ENCODE peak calls at places on chromosome 16, in seven cellular contexts. One of them, this sample, is unnamed.

GRCh38 chr16:12637002-12637401 is 166.7 kb downstream of the CPPED1 start:
- DNase-seq in PC-9: no peak
- DNase-seq in thoracic aorta: no peak
- DNase-seq in aorta: no peak
- DNase-seq in SK-N-SH: no peak
- DNase-seq in testis: no peak
- DNase-seq in Panc1: no peak
- DNase-seq in this sample: no peak

GRCh38 chr16:64269756-64270155 is 852.1 kb downstream of the CDH11 start:
- DNase-seq in PC-9: no peak
- DNase-seq in thoracic aorta: no peak
- DNase-seq in aorta: no peak
- DNase-seq in SK-N-SH: no peak
- DNase-seq in testis: no peak
- DNase-seq in Panc1: no peak
- DNase-seq in this sample: no peak

GRCh38 chr16:20372696-20373095 is 20.2 kb upstream of the UMOD start:
- DNase-seq in PC-9: no peak
- DNase-seq in thoracic aorta: no peak
- DNase-seq in aorta: no peak
- DNase-seq in SK-N-SH: no peak
- DNase-seq in testis: no peak
- DNase-seq in Panc1: no peak
- DNase-seq in this sample: no peak

GRCh38 chr16:75997606-75998005 is 271.3 kb upstream of the CPHXL start:
- DNase-seq in PC-9: no peak
- DNase-seq in thoracic aorta: no peak
- DNase-seq in aorta: no peak
- DNase-seq in SK-N-SH: no peak
- DNase-seq in testis: no peak
- DNase-seq in Panc1: no peak
- DNase-seq in this sample: no peak

GRCh38 chr16:89171216-89172170 is at the start of gene CDH15:
- DNase-seq in PC-9: peak; percentile 96
- DNase-seq in thoracic aorta: peak; percentile 48
- DNase-seq in aorta: peak; percentile 89
- DNase-seq in SK-N-SH: peak; percentile 98
- DNase-seq in testis: peak; percentile 93
- DNase-seq in Panc1: peak; percentile 64
- DNase-seq in this sample: peak; percentile 72

GRCh38 chr16:27138257-27138656 is 65.1 kb upstream of the KDM8 start:
- DNase-seq in PC-9: no peak
- DNase-seq in thoracic aorta: no peak
- DNase-seq in aorta: no peak
- DNase-seq in SK-N-SH: no peak
- DNase-seq in testis: no peak
- DNase-seq in Panc1: no peak
- DNase-seq in this sample: no peak

GRCh38 chr16:15461376-15461775 is 27.0 kb downstream of the BMERB1 start:
- DNase-seq in PC-9: no peak
- DNase-seq in thoracic aorta: no peak
- DNase-seq in aorta: no peak
- DNase-seq in SK-N-SH: no peak
- DNase-seq in testis: no peak
- DNase-seq in Panc1: no peak
- DNase-seq in this sample: no peak

GRCh38 chr16:23920899-23921298 is 85.1 kb downstream of the PRKCB start:
- DNase-seq in PC-9: no peak
- DNase-seq in thoracic aorta: no peak
- DNase-seq in aorta: no peak
- DNase-seq in SK-N-SH: no peak
- DNase-seq in testis: no peak
- DNase-seq in Panc1: no peak
- DNase-seq in this sample: no peak

GRCh38 chr16:4067262-4068001 is 48.8 kb downstream of the ADCY9 start:
- DNase-seq in PC-9: no peak
- DNase-seq in thoracic aorta: no peak
- DNase-seq in aorta: no peak
- DNase-seq in SK-N-SH: no peak
- DNase-seq in testis: no peak
- DNase-seq in Panc1: no peak
- DNase-seq in this sample: no peak

GRCh38 chr16:85448557-85449194 is 164.4 kb upstream of the GSE1 start:
- DNase-seq in PC-9: no peak
- DNase-seq in thoracic aorta: no peak
- DNase-seq in aorta: no peak
- DNase-seq in SK-N-SH: peak; percentile 86
- DNase-seq in testis: no peak
- DNase-seq in Panc1: no peak
- DNase-seq in this sample: no peak

GRCh38 chr16:9316008-9316407 is 224.6 kb downstream of the HAPSTR1 start:
- DNase-seq in PC-9: no peak
- DNase-seq in thoracic aorta: no peak
- DNase-seq in aorta: no peak
- DNase-seq in SK-N-SH: no peak
- DNase-seq in testis: no peak
- DNase-seq in Panc1: no peak
- DNase-seq in this sample: no peak

GRCh38 chr16:28010671-28011070 is 52.8 kb downstream of the GSG1L start:
- DNase-seq in PC-9: no peak
- DNase-seq in thoracic aorta: no peak
- DNase-seq in aorta: no peak
- DNase-seq in SK-N-SH: no peak
- DNase-seq in testis: no peak
- DNase-seq in Panc1: no peak
- DNase-seq in this sample: no peak

GRCh38 chr16:51553314-51553713 is 402.2 kb upstream of the SALL1 start:
- DNase-seq in PC-9: no peak
- DNase-seq in thoracic aorta: no peak
- DNase-seq in aorta: no peak
- DNase-seq in SK-N-SH: no peak
- DNase-seq in testis: no peak
- DNase-seq in Panc1: no peak
- DNase-seq in this sample: no peak

GRCh38 chr16:27374794-27375499 is 27.0 kb upstream of the IL21R start:
- DNase-seq in PC-9: peak; percentile 53
- DNase-seq in thoracic aorta: peak; percentile 36
- DNase-seq in aorta: peak; percentile 81
- DNase-seq in SK-N-SH: peak; percentile 76
- DNase-seq in testis: peak; percentile 80
- DNase-seq in Panc1: no peak
- DNase-seq in this sample: peak; percentile 50

GRCh38 chr16:23373436-23374219 is 71.5 kb downstream of the SCNN1B start:
- DNase-seq in PC-9: no peak
- DNase-seq in thoracic aorta: no peak
- DNase-seq in aorta: no peak
- DNase-seq in SK-N-SH: no peak
- DNase-seq in testis: no peak
- DNase-seq in Panc1: no peak
- DNase-seq in this sample: no peak

GRCh38 chr16:88316941-88317618 is 65.7 kb upstream of the ZNF469 start:
- DNase-seq in PC-9: no peak
- DNase-seq in thoracic aorta: no peak
- DNase-seq in aorta: no peak
- DNase-seq in SK-N-SH: no peak
- DNase-seq in testis: no peak
- DNase-seq in Panc1: no peak
- DNase-seq in this sample: no peak

GRCh38 chr16:84582958-84583516 is 34.8 kb downstream of the COTL1 start:
- DNase-seq in PC-9: no peak
- DNase-seq in thoracic aorta: no peak
- DNase-seq in aorta: no peak
- DNase-seq in SK-N-SH: no peak
- DNase-seq in testis: no peak
- DNase-seq in Panc1: no peak
- DNase-seq in this sample: no peak

GRCh38 chr16:49811630-49812334 is 44.1 kb downstream of the ZNF423 start:
- DNase-seq in PC-9: no peak
- DNase-seq in thoracic aorta: no peak
- DNase-seq in aorta: no peak
- DNase-seq in SK-N-SH: peak; percentile 96
- DNase-seq in testis: no peak
- DNase-seq in Panc1: no peak
- DNase-seq in this sample: no peak

GRCh38 chr16:64206877-64207276 is 915.0 kb downstream of the CDH11 start:
- DNase-seq in PC-9: no peak
- DNase-seq in thoracic aorta: no peak
- DNase-seq in aorta: no peak
- DNase-seq in SK-N-SH: peak; percentile 42
- DNase-seq in testis: no peak
- DNase-seq in Panc1: no peak
- DNase-seq in this sample: no peak

GRCh38 chr16:3348547-3349167 is 7.0 kb upstream of the OR2C1 start:
- DNase-seq in PC-9: no peak
- DNase-seq in thoracic aorta: no peak
- DNase-seq in aorta: no peak
- DNase-seq in SK-N-SH: no peak
- DNase-seq in testis: no peak
- DNase-seq in Panc1: no peak
- DNase-seq in this sample: no peak

GRCh38 chr16:90084215-90084614 is 7.1 kb upstream of the PRDM7 start:
- DNase-seq in PC-9: no peak
- DNase-seq in thoracic aorta: no peak
- DNase-seq in aorta: no peak
- DNase-seq in SK-N-SH: no peak
- DNase-seq in testis: no peak
- DNase-seq in Panc1: no peak
- DNase-seq in this sample: no peak

GRCh38 chr16:49594706-49595534 is 221.3 kb downstream of the C16orf78 start:
- DNase-seq in PC-9: no peak
- DNase-seq in thoracic aorta: no peak
- DNase-seq in aorta: no peak
- DNase-seq in SK-N-SH: peak; percentile 62
- DNase-seq in testis: no peak
- DNase-seq in Panc1: no peak
- DNase-seq in this sample: peak; percentile 9

GRCh38 chr16:77298638-77299360 is 99.6 kb downstream of the SYCE1L start:
- DNase-seq in PC-9: peak; percentile 41
- DNase-seq in thoracic aorta: no peak
- DNase-seq in aorta: no peak
- DNase-seq in SK-N-SH: no peak
- DNase-seq in testis: no peak
- DNase-seq in Panc1: peak; percentile 87
- DNase-seq in this sample: no peak

DNA sequence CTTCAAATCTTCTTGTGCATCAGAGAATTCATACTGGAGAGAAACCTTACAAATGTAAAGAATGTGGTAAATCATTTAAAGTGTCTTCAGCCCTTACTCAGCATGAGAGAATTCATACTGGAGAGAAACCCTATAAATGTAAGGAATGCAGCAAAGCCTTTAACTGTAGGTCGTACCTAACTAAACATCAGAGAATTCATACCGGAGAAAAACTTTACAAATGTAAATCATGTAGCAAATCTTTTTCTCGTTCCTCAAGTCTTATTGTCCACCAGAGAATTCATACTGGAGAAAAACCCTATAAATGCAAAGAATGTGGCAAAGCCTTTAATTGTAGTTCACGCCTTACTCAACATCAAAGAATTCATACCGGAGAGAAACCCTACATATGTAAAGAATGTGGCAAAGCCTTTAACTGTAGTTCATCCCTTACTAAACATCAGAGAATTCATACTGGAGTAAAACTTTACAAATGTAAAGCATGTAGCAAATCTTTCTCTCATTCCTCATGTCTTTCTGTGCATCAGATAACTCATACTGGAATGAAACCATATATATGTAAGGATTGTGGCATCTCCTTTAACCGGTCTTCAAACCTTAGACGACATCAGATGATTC is 118.5 kb upstream of the ZNF267 start:
- DNase-seq in PC-9: no peak
- DNase-seq in thoracic aorta: no peak
- DNase-seq in aorta: no peak
- DNase-seq in SK-N-SH: no peak
- DNase-seq in testis: no peak
- DNase-seq in Panc1: no peak
- DNase-seq in this sample: no peak
- H3K36me3 ChIP-seq in PC-9: peaks cover 45% of the 10 kb centered on the region
- H3K36me3 ChIP-seq in thoracic aorta: peaks cover 44% of the 10 kb centered on the region
- H3K36me3 ChIP-seq in aorta: no peaks in the 10 kb centered on the region
- H3K36me3 ChIP-seq in SK-N-SH: peaks cover 60% of the 10 kb centered on the region
- H3K36me3 ChIP-seq in testis: no peaks in the 10 kb centered on the region
- H3K36me3 ChIP-seq in Panc1: no peaks in the 10 kb centered on the region
- H3K36me3 ChIP-seq in this sample: no peaks in the 10 kb centered on the region

GRCh38 chr16:86569843-86570447 is 3.3 kb downstream of the FOXC2 start:
- DNase-seq in PC-9: no peak
- DNase-seq in thoracic aorta: no peak
- DNase-seq in aorta: no peak
- DNase-seq in SK-N-SH: no peak
- DNase-seq in testis: no peak
- DNase-seq in Panc1: no peak
- DNase-seq in this sample: no peak
- H3K4me3 ChIP-seq in PC-9: no peak overlapping the region
- H3K4me3 ChIP-seq in thoracic aorta: peak overlapping the region; percentile 94
- H3K4me3 ChIP-seq in aorta: peak overlapping the region; percentile 98
- H3K4me3 ChIP-seq in SK-N-SH: peak overlapping the region; percentile 93
- H3K4me3 ChIP-seq in testis: no peak overlapping the region
- H3K4me3 ChIP-seq in Panc1: peak overlapping the region; percentile 63
- H3K4me3 ChIP-seq in this sample: no peak overlapping the region

GRCh38 chr16:67868290-67868689 is 4.6 kb upstream of the EDC4 start:
- DNase-seq in PC-9: no peak
- DNase-seq in thoracic aorta: no peak
- DNase-seq in aorta: no peak
- DNase-seq in SK-N-SH: no peak
- DNase-seq in testis: no peak
- DNase-seq in Panc1: no peak
- DNase-seq in this sample: no peak
- H3K36me3 ChIP-seq in PC-9: peaks cover 21% of the 10 kb centered on the region
- H3K36me3 ChIP-seq in thoracic aorta: peaks cover 18% of the 10 kb centered on the region
- H3K36me3 ChIP-seq in aorta: peaks cover 3% of the 10 kb centered on the region
- H3K36me3 ChIP-seq in SK-N-SH: peaks cover 43% of the 10 kb centered on the region
- H3K36me3 ChIP-seq in testis: no peaks in the 10 kb centered on the region
- H3K36me3 ChIP-seq in Panc1: no peaks in the 10 kb centered on the region
- H3K36me3 ChIP-seq in this sample: no peaks in the 10 kb centered on the region

DNA sequence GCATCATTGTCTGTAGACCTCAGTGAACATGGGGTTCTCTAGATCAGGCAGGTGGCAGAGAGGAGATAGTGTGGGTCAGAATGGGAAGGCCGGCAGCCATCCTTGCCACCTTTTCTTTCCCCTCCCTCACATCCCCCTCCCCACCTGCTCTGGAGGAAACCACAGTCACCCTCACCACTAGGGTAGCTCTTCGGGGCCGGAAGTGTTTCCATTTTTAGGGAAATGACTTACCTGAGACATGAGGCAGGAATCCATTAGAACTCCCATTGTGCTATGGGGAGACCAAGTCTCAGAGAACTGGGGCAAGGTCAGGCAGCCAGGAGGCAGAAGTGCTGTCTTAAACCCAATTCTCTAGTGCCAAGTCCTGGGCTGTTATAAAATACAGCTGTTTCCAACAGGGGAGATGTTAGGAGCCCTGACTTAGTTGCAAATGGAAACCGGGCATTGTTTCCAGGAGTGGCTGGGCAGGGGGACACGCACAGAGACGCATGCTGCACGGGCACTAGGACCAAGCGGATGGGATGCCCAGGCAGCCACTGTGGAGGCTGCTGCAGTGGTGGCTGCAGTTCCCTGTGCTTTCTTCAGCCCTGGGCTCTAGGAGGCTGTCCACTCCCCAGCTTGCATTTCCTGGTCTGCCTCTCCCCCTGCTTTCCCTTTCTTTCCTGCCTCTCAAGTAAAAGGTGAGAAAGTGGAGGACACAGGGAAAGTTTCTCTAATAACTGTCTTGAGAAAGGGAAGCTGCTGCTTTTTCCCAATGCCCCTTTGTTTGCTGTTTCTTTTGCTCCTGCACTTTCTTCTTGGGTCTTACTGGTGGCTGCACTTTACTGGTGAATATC is 2.8 kb downstream of the HAS3 start:
- DNase-seq in PC-9: no peak
- DNase-seq in thoracic aorta: no peak
- DNase-seq in aorta: no peak
- DNase-seq in SK-N-SH: peak; percentile 45
- DNase-seq in testis: no peak
- DNase-seq in Panc1: no peak
- DNase-seq in this sample: no peak
- H3K4me3 ChIP-seq in PC-9: no peak overlapping the region
- H3K4me3 ChIP-seq in thoracic aorta: peak overlapping the region; percentile 71
- H3K4me3 ChIP-seq in aorta: no peak overlapping the region
- H3K4me3 ChIP-seq in SK-N-SH: peak overlapping the region; percentile 16
- H3K4me3 ChIP-seq in testis: no peak overlapping the region
- H3K4me3 ChIP-seq in Panc1: peak overlapping the region; percentile 58
- H3K4me3 ChIP-seq in this sample: no peak overlapping the region